ENCODE peak calls at places on chromosomes 13 and 19, in five cellular contexts. O is HCT116, H is HL-60, L is H1, G is GM12878. I is an unnamed sample.

GRCh38 chr13:68369739-68370138 is 1139.6 kb upstream of the PCDH9 start:
- DNase-seq in L (no peak), G (no peak), H (no peak), O (no peak), I (no peak)

GRCh38 chr13:48778551-48779088 is 124.9 kb downstream of the CYSLTR2 start:
- DNase-seq in G (no peak), H (no peak), O (no peak), L (no peak), I (no peak)

GRCh38 chr13:110047511-110047910 is 259.4 kb downstream of the COL4A1 start:
- DNase-seq in G (no peak), L (no peak), H (no peak), O (no peak), I (no peak)

GRCh38 chr13:22848539-22849052 is 332.2 kb upstream of the SGCG start:
- DNase-seq in G (no peak), H (no peak), L (peak; percentile 53), O (no peak), I (no peak)

GRCh38 chr19:36030264-36031148 is 2.2 kb downstream of the CLIP3 start:
- DNase-seq in G (peak; percentile 23), O (no peak), L (no peak), H (no peak), I (no peak)

GRCh38 chr19:12953456-12954149 is 3.4 kb downstream of the GADD45GIP1 start:
- DNase-seq in G (no peak), H (no peak), L (no peak), O (no peak), I (no peak)

GRCh38 chr13:105272660-105273631 is 1262.5 kb downstream of the EFNB2 start:
- DNase-seq in H (peak; percentile 77), O (no peak), L (no peak), G (no peak), I (no peak)

GRCh38 chr13:42039457-42039945 is 8.9 kb upstream of the DGKH start:
- DNase-seq in O (peak; percentile 10), H (no peak), L (no peak), G (peak; percentile 21), I (no peak)

GRCh38 chr19:9309974-9310446 is 372 bp upstream of the ZNF699 start:
- DNase-seq in G (no peak), O (peak; percentile 91), L (peak; percentile 88), H (no peak), I (peak; percentile 87)

GRCh38 chr13:76289558-76289957 is 596.6 kb downstream of the KCTD12 start:
- DNase-seq in L (no peak), H (no peak), G (no peak), O (no peak), I (no peak)

GRCh38 chr13:27338816-27339215 is 68.2 kb downstream of the RASL11A start:
- DNase-seq in L (no peak), H (no peak), O (peak; percentile 36), G (no peak), I (no peak)

GRCh38 chr19:1497578-1498235 is 6.7 kb downstream of the REEP6 start:
- DNase-seq in O (no peak), H (no peak), G (no peak), L (no peak), I (no peak)

GRCh38 chr13:65336106-65336603 is 1894.0 kb downstream of the PCDH9 start:
- DNase-seq in L (no peak), O (no peak), G (no peak), H (no peak), I (no peak)

GRCh38 chr19:31890230-31890629 is 455.2 kb upstream of the ZNF507 start:
- DNase-seq in O (no peak), H (no peak), G (no peak), L (no peak), I (no peak)

GRCh38 chr13:51731759-51732158 is 72.2 kb downstream of the DHRS12 start:
- DNase-seq in G (no peak), L (no peak), H (no peak), O (no peak), I (peak; percentile 18)

GRCh38 chr19:10546817-10547216 is 3.1 kb downstream of the ATG4D start:
- DNase-seq in G (no peak), H (no peak), O (no peak), L (no peak), I (no peak)

GRCh38 chr19:1266116-1266817 is 2.9 kb upstream of the CIRBP start:
- DNase-seq in O (no peak), G (no peak), H (peak; percentile 87), L (no peak), I (no peak)

GRCh38 chr13:48412881-48413351 is at the start of gene LPAR6:
- DNase-seq in H (no peak), L (no peak), G (no peak), O (no peak), I (no peak)

GRCh38 chr13:110554946-110555345 is 6.6 kb downstream of the RAB20 start:
- DNase-seq in L (no peak), H (no peak), O (no peak), G (no peak), I (no peak)

GRCh38 chr13:55570371-55570770 is 1570.3 kb upstream of the PRR20A start:
- DNase-seq in O (no peak), H (no peak), L (no peak), G (no peak), I (no peak)

GRCh38 chr19:55256562-55257460 is 2.0 kb downstream of the PPP6R1 start:
- DNase-seq in L (no peak), G (no peak), H (no peak), O (no peak), I (no peak)

GRCh38 chr19:47679251-47679900 is 33.8 kb upstream of the EHD2 start:
- DNase-seq in L (no peak), G (no peak), O (no peak), H (no peak), I (no peak)

GRCh38 chr19:40718774-40719391 is 2.0 kb downstream of the ITPKC start:
- DNase-seq in L (no peak), G (peak; percentile 8), H (no peak), O (peak; percentile 59), I (no peak)
- TF ChIP-seq POLR2AphosphoS5 in L (peak; percentile 37), G (no peak), H (no peak), O (peak; percentile 60), I (no peak)

GRCh38 chr19:4640247-4641000 is 1.1 kb downstream of the TNFAIP8L1 start:
- DNase-seq in O (no peak), G (no peak), L (no peak), H (no peak), I (no peak)
- TF ChIP-seq POLR2AphosphoS5 in O (no peak), G (no peak), L (no peak), H (no peak), I (no peak)

GRCh38 chr19:3537438-3538240 is 1.3 kb upstream of the TEKTIP1 start:
- DNase-seq in H (no peak), O (no peak), L (no peak), G (no peak), I (no peak)
- TF ChIP-seq POLR2AphosphoS5 in H (peak; percentile 83), O (peak; percentile 27), L (no peak), G (peak; percentile 33), I (peak; percentile 19)

GRCh38 chr13:44108345-44108858 is 228.7 kb downstream of the LACC1 start:
- DNase-seq in O (no peak), L (no peak), G (no peak), H (no peak), I (no peak)
- TF ChIP-seq POLR2AphosphoS5 in O (no peak), L (no peak), G (no peak), H (no peak), I (no peak)

DNA sequence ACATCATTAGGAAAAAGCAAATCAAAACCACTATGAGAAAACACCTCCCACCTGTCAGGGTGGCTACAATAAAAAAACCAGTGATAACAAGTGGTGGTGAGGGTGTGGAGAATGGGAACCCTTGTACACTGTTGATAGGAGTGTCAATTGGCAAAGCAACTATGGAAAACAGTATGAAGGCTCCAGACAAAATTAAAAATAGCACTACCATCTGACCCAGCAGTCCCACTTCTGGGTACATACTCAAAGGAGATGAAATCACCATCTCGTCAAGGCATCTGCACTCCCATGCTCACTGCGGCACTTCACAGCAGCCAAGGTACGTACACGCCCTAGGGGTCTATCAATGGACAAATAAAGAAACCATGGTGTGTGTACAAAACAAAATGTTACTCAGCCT is 715.1 kb downstream of the UQCRFS1 start:
- DNase-seq in L (no peak), O (no peak), G (no peak), H (no peak), I (no peak)
- TF ChIP-seq POLR2AphosphoS5 in L (no peak), O (no peak), G (no peak), H (no peak), I (no peak)

I was measured in SK-N-MC.